ENCODE peak calls at places on chromosomes 6 and 20, in five cellular contexts. J, F, S, K and A are unnamed samples.

GRCh38 chr6:169975701-169976100 is 224.3 kb downstream of the ERMARD start:
- DNase-seq in F (no peak), K (no peak), S (peak), J (no peak), A (no peak)

GRCh38 chr6:31086788-31087440 is 25.5 kb downstream of the C6orf15 start:
- DNase-seq in K (no peak), F (peak), J (no peak), S (no peak), A (no peak)

GRCh38 chr6:63441266-63441956 is 121.6 kb upstream of the LGSN start:
- DNase-seq in K (peak), F (no peak), J (no peak), S (no peak), A (no peak)

GRCh38 chr6:90286884-90287488 is 9.7 kb downstream of the BACH2 start:
- DNase-seq in F (no peak), S (no peak), K (no peak), J (peak), A (no peak)

GRCh38 chr6:85455627-85456026 is 5.7 kb downstream of the NT5E start:
- DNase-seq in K (no peak), S (no peak), F (no peak), J (no peak), A (no peak)

GRCh38 chr20:3431109-3431508 is 23.6 kb upstream of the DNAAF9 start:
- DNase-seq in J (no peak), F (no peak), S (no peak), K (no peak), A (no peak)

GRCh38 chr6:141552463-141552862 is 580.3 kb upstream of the GJE1 start:
- DNase-seq in J (peak), F (peak), K (peak), S (no peak), A (no peak)

GRCh38 chr6:31946370-31946885 is 533 bp downstream of the CFB start:
- DNase-seq in S (no peak), J (no peak), F (no peak), K (no peak), A (no peak)

GRCh38 chr6:151131346-151131745 is 108.4 kb upstream of the AKAP12 start:
- DNase-seq in F (no peak), J (no peak), K (no peak), S (no peak), A (no peak)

GRCh38 chr20:25848222-25848621 is 151.6 kb upstream of the ZNF337 start:
- DNase-seq in K (no peak), S (no peak), J (no peak), F (no peak), A (no peak)

GRCh38 chr20:4836473-4836872 is 114.8 kb downstream of the PRND start:
- DNase-seq in S (no peak), J (no peak), F (no peak), K (no peak), A (no peak)

GRCh38 chr6:97207383-97207782 is 75.6 kb downstream of the MMS22L start:
- DNase-seq in S (no peak), J (no peak), K (no peak), F (no peak), A (no peak)

GRCh38 chr20:24984963-24985640 is 7.4 kb downstream of the APMAP start:
- DNase-seq in K (no peak), S (peak), F (no peak), J (no peak), A (no peak)

GRCh38 chr6:5968817-5969726 is 37.7 kb downstream of the NRN1 start:
- DNase-seq in K (no peak), S (peak), J (peak), F (no peak), A (no peak)

GRCh38 chr6:80145509-80145908 is 39.0 kb downstream of the BCKDHB start:
- DNase-seq in S (no peak), K (no peak), J (no peak), F (no peak), A (no peak)

GRCh38 chr6:125444234-125444949 is 142.6 kb upstream of the HDDC2 start:
- DNase-seq in F (no peak), J (no peak), S (peak), K (no peak), A (no peak)

GRCh38 chr6:132202569-132202968 is 198.7 kb downstream of the MOXD1 start:
- DNase-seq in J (no peak), K (no peak), F (peak), S (no peak), A (no peak)

GRCh38 chr6:27237089-27237723 is 10.3 kb upstream of the PRSS16 start:
- DNase-seq in F (no peak), K (peak), J (peak), S (no peak), A (no peak)

GRCh38 chr6:168528457-168529095 is 87.6 kb downstream of the SMOC2 start:
- DNase-seq in F (no peak), K (no peak), J (no peak), S (no peak), A (no peak)

GRCh38 chr20:53678315-53678989 is 84.8 kb upstream of the ZNF217 start:
- DNase-seq in K (no peak), F (no peak), J (no peak), S (no peak), A (no peak)

GRCh38 chr6:146813554-146813953 is 214.8 kb downstream of the ADGB start:
- DNase-seq in F (no peak), K (no peak), J (no peak), S (no peak), A (no peak)

GRCh38 chr20:16821211-16822089 is 73.3 kb downstream of the OTOR start:
- DNase-seq in J (peak), F (no peak), K (peak), S (no peak), A (no peak)

GRCh38 chr6:134374486-134374885 is 56.6 kb upstream of the SGK1 start:
- DNase-seq in S (no peak), J (peak), K (no peak), F (no peak), A (no peak)

GRCh38 chr6:10307476-10307875 is 107.4 kb downstream of the TFAP2A start:
- DNase-seq in S (no peak), J (no peak), K (no peak), F (no peak), A (no peak)

GRCh38 chr6:118012944-118013343 is 105.9 kb downstream of the SLC35F1 start:
- DNase-seq in K (no peak), J (no peak), S (no peak), F (no peak), A (no peak)

GRCh38 chr20:25864326-25864970 is 167.8 kb upstream of the ZNF337 start:
- DNase-seq in S (no peak), F (no peak), J (no peak), K (no peak), A (no peak)

GRCh38 chr20:33675127-33675954 is 1.1 kb upstream of the NECAB3 start:
- DNase-seq in F (no peak), S (no peak), K (no peak), J (no peak), A (no peak)

GRCh38 chr6:47111685-47112084 is 69.6 kb upstream of the ADGRF1 start:
- DNase-seq in S (no peak), F (peak), K (no peak), J (peak), A (no peak)

GRCh38 chr6:106098383-106099234 is 12.5 kb downstream of the PRDM1 start:
- DNase-seq in J (peak), K (peak), F (no peak), S (no peak), A (no peak)

GRCh38 chr6:83067448-83068413 is at the start of gene DOP1A:
- DNase-seq in F (peak), K (peak), S (peak), J (peak), A (peak)

GRCh38 chr6:113015249-113015648 is 668.1 kb downstream of the RFPL4B start:
- DNase-seq in J (peak), S (no peak), F (peak), K (no peak), A (no peak)

DNA sequence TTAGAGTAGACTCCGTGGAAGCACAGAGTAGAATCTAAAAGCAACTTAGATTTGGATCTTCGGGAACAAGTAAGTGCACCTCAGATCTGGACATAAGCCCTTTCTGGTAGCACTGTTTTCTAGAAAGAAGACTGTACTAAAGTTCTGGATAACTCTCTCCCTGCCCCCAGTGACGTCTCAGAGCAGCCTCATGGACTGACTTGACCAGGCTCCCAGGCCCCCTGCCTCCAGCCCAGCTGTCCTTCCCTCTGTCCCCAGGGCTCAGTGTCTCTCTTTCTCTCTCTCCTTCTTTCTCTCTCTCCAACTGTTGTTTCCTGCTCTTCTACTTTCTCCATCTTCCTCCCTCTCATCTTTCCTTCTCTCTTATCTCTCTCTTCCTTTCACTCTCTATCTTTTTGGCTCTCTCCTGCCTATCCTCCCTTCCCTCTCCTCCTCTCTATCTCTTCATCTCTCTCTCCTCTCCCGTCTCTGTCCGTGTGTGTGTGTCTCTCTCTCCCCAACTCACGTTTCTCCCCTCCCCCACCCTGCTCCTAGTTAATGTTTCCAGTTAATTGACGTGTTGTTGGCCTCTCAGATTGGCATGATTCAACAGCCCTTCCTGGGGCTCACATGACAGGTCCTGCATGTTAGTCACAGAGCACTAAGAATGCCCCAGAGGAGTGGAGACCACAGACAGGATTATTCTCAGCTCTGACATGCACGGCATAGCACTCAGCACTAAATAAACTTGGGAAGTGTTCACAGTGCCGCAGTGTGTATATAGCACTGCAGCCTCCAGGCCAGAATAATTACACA is 180.4 kb upstream of the FOXQ1 start:
- DNase-seq in F (peak), S (no peak), K (no peak), J (peak), A (no peak)
- TF ChIP-seq CTCF in F (no peak), S (no peak), K (no peak), J (no peak), A (no peak)

GRCh38 chr6:71347119-71347518 is 58.5 kb downstream of the OGFRL1 start:
- DNase-seq in S (no peak), F (no peak), K (no peak), J (no peak), A (no peak)
- TF ChIP-seq CTCF in S (no peak), F (no peak), K (no peak), J (no peak), A (no peak)

GRCh38 chr20:59495894-59496510 is 108.3 kb upstream of the PHACTR3 start:
- DNase-seq in S (peak), J (peak), F (peak), K (peak), A (peak)
- TF ChIP-seq CTCF in S (peak), J (peak), F (peak), K (peak), A (peak)

GRCh38 chr6:159608961-159609673 is 83.9 kb downstream of the SOD2 start:
- DNase-seq in J (peak), F (no peak), S (no peak), K (peak), A (no peak)
- TF ChIP-seq CTCF in J (peak), F (peak), S (peak), K (peak), A (no peak)